ENCODE peak calls at places on chromosome 9, in eight cellular contexts. F, P, X, R, I, Y, E and U are unnamed samples.

GRCh38 chr9:132892383-132892782 is 13.7 kb downstream of the SPACA9 start:
- DNase-seq in F (no peak), P (no peak), X (no peak), R (no peak), I (no peak), Y (no peak), E (no peak), U (no peak)

GRCh38 chr9:123957168-123957721 is 27.3 kb upstream of the DENND1A start:
- DNase-seq in F (no peak), P (no peak), X (peak), R (no peak), I (no peak), Y (no peak), E (no peak), U (no peak)

GRCh38 chr9:99050292-99050911 is 54.5 kb upstream of the TGFBR1 start:
- DNase-seq in F (peak), P (no peak), X (peak), R (no peak), I (no peak), Y (no peak), E (no peak), U (peak)

GRCh38 chr9:6199596-6199995 is 16.0 kb upstream of the IL33 start:
- DNase-seq in F (no peak), P (no peak), X (no peak), R (no peak), I (no peak), Y (no peak), E (no peak), U (no peak)

GRCh38 chr9:93028448-93029006 is 30.0 kb upstream of the SUSD3 start:
- DNase-seq in F (no peak), P (no peak), X (no peak), R (peak), I (no peak), Y (peak), E (peak), U (no peak)

GRCh38 chr9:86749530-86750275 is 197.6 kb downstream of the GAS1 start:
- DNase-seq in F (peak), P (no peak), X (no peak), R (no peak), I (no peak), Y (no peak), E (no peak), U (no peak)

GRCh38 chr9:107807183-107807582 is 317.6 kb upstream of the KLF4 start:
- DNase-seq in F (peak), P (no peak), X (peak), R (no peak), I (no peak), Y (no peak), E (no peak), U (no peak)

GRCh38 chr9:23826120-23826629 is at the start of gene ELAVL2:
- DNase-seq in F (peak), P (peak), X (peak), R (no peak), I (peak), Y (no peak), E (no peak), U (peak)

GRCh38 chr9:114504341-114505186 is 709 bp downstream of the WHRN start:
- DNase-seq in F (peak), P (peak), X (peak), R (peak), I (no peak), Y (no peak), E (peak), U (no peak)

DNA sequence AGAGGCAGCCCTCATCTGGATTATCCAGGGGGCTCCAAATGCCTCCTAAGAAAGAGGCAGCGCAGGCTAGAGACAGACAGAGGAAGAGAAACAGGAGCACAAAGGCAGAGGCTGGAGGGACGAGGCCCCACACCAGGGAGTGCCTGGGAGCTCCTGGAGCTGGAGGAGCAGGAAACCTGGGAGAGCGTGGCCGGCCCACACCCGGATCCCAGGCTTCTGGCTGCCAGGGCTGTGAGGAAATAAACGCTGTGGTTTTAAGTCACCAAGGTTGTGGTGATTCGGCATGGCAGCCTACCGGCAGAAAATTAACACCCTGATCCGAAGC is 165.5 kb downstream of the OLFM1 start:
- DNase-seq in F (no peak), P (no peak), X (no peak), R (no peak), I (no peak), Y (no peak), E (no peak), U (no peak)
- TF ChIP-seq CTCF in F (no peak), P (no peak), X (no peak), R (no peak), I (no peak), Y (no peak), E (no peak), U (no peak)

GRCh38 chr9:471320-471719 is 256.7 kb downstream of the DOCK8 start:
- DNase-seq in F (no peak), P (no peak), X (no peak), R (no peak), I (no peak), Y (no peak), E (no peak), U (no peak)
- H3K4me3 ChIP-seq in F (no peak), P (no peak), X (no peak), R (no peak), I (no peak), Y (peak), E (no peak), U (no peak)

GRCh38 chr9:94613003-94613402 is 19.4 kb upstream of the FBP2 start:
- DNase-seq in F (no peak), P (no peak), X (no peak), R (no peak), I (no peak), Y (no peak), E (no peak), U (no peak)
- TF ChIP-seq CTCF in F (no peak), P (no peak), X (no peak), R (no peak), I (peak), Y (no peak), E (no peak), U (no peak)

GRCh38 chr9:95010431-95010838 is 283.9 kb downstream of the AOPEP start:
- DNase-seq in F (no peak), P (no peak), X (no peak), R (no peak), I (no peak), Y (no peak), E (no peak), U (no peak)

GRCh38 chr9:95009459-95009858 is 283.0 kb downstream of the AOPEP start:
- DNase-seq in F (no peak), P (no peak), X (peak), R (no peak), I (no peak), Y (no peak), E (no peak), U (no peak)

GRCh38 chr9:95005276-95006141 is 279.0 kb downstream of the AOPEP start:
- DNase-seq in F (peak), P (no peak), X (peak), R (peak), I (no peak), Y (no peak), E (no peak), U (no peak)

GRCh38 chr9:95007470-95007869 is 281.0 kb downstream of the AOPEP start:
- DNase-seq in F (no peak), P (no peak), X (peak), R (no peak), I (no peak), Y (no peak), E (no peak), U (no peak)

DNA sequence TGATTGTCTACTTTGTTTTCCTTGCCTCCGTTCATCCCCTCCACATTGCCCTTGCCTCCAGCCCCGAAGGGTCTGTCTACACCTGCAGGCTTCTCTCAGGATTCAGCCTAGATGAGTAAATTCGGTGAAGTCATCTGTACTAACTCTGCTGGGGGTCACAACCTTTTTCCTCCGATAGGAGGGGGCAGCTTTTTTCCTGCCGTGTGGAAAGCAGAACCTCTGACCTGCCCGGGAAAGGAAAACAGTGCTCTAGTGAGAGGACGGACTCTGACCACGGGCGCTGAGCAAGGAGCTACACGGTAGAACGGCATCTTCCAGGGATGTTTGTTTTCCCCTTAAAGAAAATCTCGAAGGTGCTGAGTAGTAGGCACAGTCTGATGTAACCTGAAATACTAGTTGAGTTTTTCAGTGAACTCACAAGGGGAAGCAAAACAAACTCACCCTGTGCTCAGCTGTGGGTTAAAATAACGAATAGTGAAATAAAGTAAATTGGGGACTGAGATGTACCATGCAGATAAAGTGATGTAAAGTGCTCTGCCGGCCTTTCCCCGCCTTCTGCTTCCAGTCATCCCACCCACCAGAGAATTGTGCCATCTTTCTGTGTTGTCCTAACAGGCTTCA is 281.8 kb downstream of the AOPEP start:
- DNase-seq in F (peak), P (no peak), X (peak), R (no peak), I (no peak), Y (no peak), E (no peak), U (no peak)
- H3K4me3 ChIP-seq in F (peak), P (peak), X (peak), R (no peak), I (peak), Y (no peak), E (no peak), U (peak)

GRCh38 chr9:36141288-36141687 is 4.8 kb downstream of the GLIPR2 start:
- DNase-seq in F (no peak), P (no peak), X (peak), R (no peak), I (no peak), Y (no peak), E (no peak), U (no peak)
- TF ChIP-seq CTCF in F (peak), P (no peak), X (peak), R (no peak), I (peak), Y (peak), E (no peak), U (peak)

GRCh38 chr9:32422237-32422806 is 37.9 kb downstream of the ACO1 start:
- DNase-seq in F (no peak), P (no peak), X (no peak), R (no peak), I (no peak), Y (no peak), E (no peak), U (no peak)

GRCh38 chr9:32423371-32423770 is 38.9 kb downstream of the ACO1 start:
- DNase-seq in F (peak), P (no peak), X (peak), R (no peak), I (no peak), Y (no peak), E (no peak), U (peak)

GRCh38 chr9:32427111-32427873 is 42.8 kb downstream of the ACO1 start:
- DNase-seq in F (peak), P (no peak), X (no peak), R (no peak), I (no peak), Y (no peak), E (no peak), U (no peak)

GRCh38 chr9:32424616-32425015 is 40.2 kb downstream of the ACO1 start:
- DNase-seq in F (peak), P (no peak), X (peak), R (no peak), I (no peak), Y (no peak), E (no peak), U (no peak)

GRCh38 chr9:32426278-32426939 is 42.0 kb downstream of the ACO1 start:
- DNase-seq in F (peak), P (peak), X (peak), R (no peak), I (peak), Y (no peak), E (no peak), U (peak)
- H3K4me3 ChIP-seq in F (no peak), P (no peak), X (no peak), R (no peak), I (no peak), Y (no peak), E (no peak), U (no peak)

DNA sequence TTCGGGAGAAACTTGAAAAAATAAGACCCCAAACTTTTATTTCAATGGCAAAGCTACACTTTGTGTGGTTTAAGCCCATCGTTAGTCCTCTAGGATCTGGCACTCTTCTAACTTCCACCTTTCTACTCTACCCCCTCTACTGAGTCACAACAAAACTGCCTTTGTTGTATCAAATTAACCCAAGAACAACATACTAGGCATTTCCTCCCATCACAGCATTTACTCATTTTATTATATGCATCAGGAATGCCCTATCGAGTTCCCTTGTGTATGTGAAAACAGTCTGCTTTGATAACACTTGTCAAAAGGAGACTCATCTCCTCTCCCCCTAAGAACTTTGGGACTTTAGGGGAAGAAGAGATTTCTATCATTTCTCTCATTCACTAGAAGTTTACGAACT is 158.9 kb upstream of the FREM1 start:
- DNase-seq in F (no peak), P (no peak), X (no peak), R (peak), I (no peak), Y (no peak), E (no peak), U (no peak)
- TF ChIP-seq CTCF in F (no peak), P (no peak), X (no peak), R (no peak), I (no peak), Y (no peak), E (no peak), U (no peak)